ENCODE peak calls at places on chromosomes 7 and 10, in four cellular contexts. L is GF-D8, P is cerebellum, S is amniotic stem cell. Z is an unnamed sample.

GRCh38 chr7:42605381-42605780 is 306.5 kb downstream of the C7orf25 start:
- DNase-seq in L (no peak), P (no peak), S (no peak), Z (no peak)

GRCh38 chr10:21715531-21716195 is 181.6 kb downstream of the MLLT10 start:
- DNase-seq in L (no peak), P (no peak), S (peak; percentile 45), Z (peak; percentile 15)

GRCh38 chr10:50216894-50217293 is 34.4 kb downstream of the ASAH2 start:
- DNase-seq in L (no peak), P (no peak), S (no peak), Z (peak; percentile 93)

GRCh38 chr7:118352854-118353453 is 128.4 kb downstream of the ANKRD7 start:
- DNase-seq in L (peak; percentile 16), P (peak; percentile 50), S (no peak), Z (peak; percentile 73)

GRCh38 chr7:24572421-24573007 is 738 bp upstream of the PALS2 start:
- DNase-seq in L (no peak), P (peak; percentile 4), S (no peak), Z (no peak)

GRCh38 chr10:99827906-99828305 is 45.5 kb downstream of the ABCC2 start:
- DNase-seq in L (no peak), P (no peak), S (peak; percentile 23), Z (no peak)

GRCh38 chr10:8913720-8914119 is 859.2 kb downstream of the GATA3 start:
- DNase-seq in L (no peak), P (no peak), S (no peak), Z (no peak)

GRCh38 chr7:74405191-74405898 is 48.4 kb upstream of the GTF2IRD1 start:
- DNase-seq in L (no peak), P (peak; percentile 49), S (no peak), Z (peak; percentile 42)

GRCh38 chr10:69220510-69220909 is 378 bp downstream of the HKDC1 start:
- DNase-seq in L (no peak), P (no peak), S (no peak), Z (no peak)

GRCh38 chr7:43164757-43165156 is 52.3 kb downstream of the HECW1 start:
- DNase-seq in L (no peak), P (peak; percentile 19), S (peak; percentile 92), Z (peak; percentile 91)

GRCh38 chr10:79383974-79384606 is 36.8 kb downstream of the PPIF start:
- DNase-seq in L (no peak), P (no peak), S (no peak), Z (no peak)

GRCh38 chr7:98800996-98801395 is 68.8 kb downstream of the TMEM130 start:
- DNase-seq in L (no peak), P (no peak), S (no peak), Z (no peak)

GRCh38 chr7:116420003-116420402 is 79.5 kb upstream of the CAV2 start:
- DNase-seq in L (no peak), P (no peak), S (no peak), Z (no peak)

GRCh38 chr10:46514431-46514861 is 42.0 kb downstream of the GPRIN2 start:
- DNase-seq in L (no peak), P (no peak), S (no peak), Z (no peak)

GRCh38 chr10:104406715-104407517 is 53.3 kb downstream of the CFAP58 start:
- DNase-seq in L (no peak), P (no peak), S (peak; percentile 12), Z (peak; percentile 5)

GRCh38 chr7:16344927-16345326 is 76.4 kb downstream of the CRPPA start:
- DNase-seq in L (no peak), P (no peak), S (no peak), Z (no peak)

GRCh38 chr7:25180592-25180923 is 47.7 kb downstream of the NPVF start:
- DNase-seq in L (no peak), P (no peak), S (no peak), Z (no peak)

GRCh38 chr10:25130911-25131310 is 43.9 kb upstream of the GPR158 start:
- DNase-seq in L (no peak), P (no peak), S (no peak), Z (no peak)

GRCh38 chr7:92279429-92280031 is 33.8 kb downstream of the ANKIB1 start:
- DNase-seq in L (no peak), P (no peak), S (no peak), Z (no peak)

GRCh38 chr7:34061175-34061574 is 155.8 kb downstream of the BMPER start:
- DNase-seq in L (no peak), P (no peak), S (peak; percentile 70), Z (no peak)

GRCh38 chr7:133061792-133062191 is 20.1 kb downstream of the CHCHD3 start:
- DNase-seq in L (no peak), P (no peak), S (no peak), Z (no peak)

GRCh38 chr7:138396251-138397070 is 63.6 kb upstream of the TRIM24 start:
- DNase-seq in L (no peak), P (no peak), S (no peak), Z (no peak)

GRCh38 chr10:52561322-52561721 is 211.3 kb downstream of the MBL2 start:
- DNase-seq in L (no peak), P (no peak), S (no peak), Z (no peak)

GRCh38 chr7:46747869-46748576 is 827.0 kb upstream of the IGFBP3 start:
- DNase-seq in L (no peak), P (no peak), S (no peak), Z (no peak)

GRCh38 chr7:150371996-150372270 is 3.3 kb downstream of the REPIN1 start:
- DNase-seq in L (no peak), P (no peak), S (no peak), Z (no peak)

GRCh38 chr10:113052076-113052830 is 102.2 kb downstream of the TCF7L2 start:
- DNase-seq in L (no peak), P (no peak), S (no peak), Z (peak; percentile 26)

Z was measured in MV-4-11.